ENCODE peak calls at places on chromosomes 1 and 21, in six cellular contexts. G, X, N, I, J and L are unnamed samples.
A peak's percentile ranks its signal among the peaks of the same experiment; 100 is the strongest.

GRCh38 chr1:210377934-210378333 is 49.2 kb downstream of the HHAT start:
- DNase-seq in G (no peak), X (no peak), N (no peak), I (no peak), J (no peak), L (no peak)

GRCh38 chr21:31395268-31395667 is 51.2 kb upstream of the TIAM1 start:
- DNase-seq in G (no peak), X (no peak), N (no peak), I (no peak), J (no peak), L (no peak)

GRCh38 chr1:2151252-2151651 is 43.3 kb downstream of the FAAP20 start:
- DNase-seq in G (no peak), X (no peak), N (no peak), I (peak; percentile 99), J (no peak), L (no peak)

GRCh38 chr21:42677339-42678117 is 24.1 kb downstream of the PDE9A start:
- DNase-seq in G (no peak), X (no peak), N (peak; percentile 37), I (peak; percentile 93), J (no peak), L (no peak)

GRCh38 chr1:94100785-94101612 is 19.9 kb downstream of the ABCA4 start:
- DNase-seq in G (no peak), X (no peak), N (no peak), I (no peak), J (no peak), L (peak; percentile 57)

GRCh38 chr1:87240661-87241285 is 87.9 kb upstream of the LMO4 start:
- DNase-seq in G (no peak), X (no peak), N (no peak), I (no peak), J (no peak), L (no peak)

GRCh38 chr1:35505911-35506798 is 51.0 kb downstream of the KIAA0319L start:
- DNase-seq in G (no peak), X (no peak), N (peak; percentile 16), I (peak; percentile 94), J (peak; percentile 43), L (peak; percentile 72)

GRCh38 chr1:117794073-117794472 is 135.3 kb downstream of the GDAP2 start:
- DNase-seq in G (no peak), X (no peak), N (peak; percentile 41), I (no peak), J (no peak), L (no peak)

GRCh38 chr1:38055965-38056364 is 9.4 kb upstream of the POU3F1 start:
- DNase-seq in G (no peak), X (no peak), N (no peak), I (no peak), J (no peak), L (no peak)

GRCh38 chr1:15762546-15762945 is 4.0 kb downstream of the FBLIM1 start:
- DNase-seq in G (no peak), X (no peak), N (no peak), I (no peak), J (no peak), L (no peak)

GRCh38 chr1:179143332-179143731 is 61.5 kb downstream of the TOR3A start:
- DNase-seq in G (no peak), X (no peak), N (no peak), I (no peak), J (no peak), L (no peak)

GRCh38 chr1:109198043-109198695 is 15.5 kb upstream of the SARS1 start:
- DNase-seq in G (peak; percentile 51), X (no peak), N (peak; percentile 17), I (no peak), J (no peak), L (no peak)

GRCh38 chr1:59163268-59164092 is 133.4 kb upstream of the FGGY start:
- DNase-seq in G (no peak), X (no peak), N (no peak), I (peak; percentile 26), J (no peak), L (no peak)

GRCh38 chr1:42089246-42089645 is 64.0 kb upstream of the GUCA2B start:
- DNase-seq in G (no peak), X (no peak), N (no peak), I (no peak), J (no peak), L (no peak)

GRCh38 chr1:8281843-8282509 is 35.9 kb upstream of the SLC45A1 start:
- DNase-seq in G (no peak), X (no peak), N (no peak), I (peak; percentile 16), J (no peak), L (no peak)

GRCh38 chr1:91011726-91012125 is 10.1 kb downstream of the ZNF644 start:
- DNase-seq in G (no peak), X (no peak), N (no peak), I (no peak), J (no peak), L (no peak)

GRCh38 chr1:89812992-89813391 is 7.8 kb upstream of the LRRC8D start:
- DNase-seq in G (no peak), X (no peak), N (no peak), I (peak; percentile 60), J (no peak), L (no peak)

GRCh38 chr1:113981962-113982931 is 3.0 kb downstream of the OLFML3 start:
- DNase-seq in G (no peak), X (peak; percentile 68), N (peak; percentile 57), I (peak; percentile 66), J (peak; percentile 50), L (no peak)
- H3K4me3 ChIP-seq in G (no peak overlapping the region), X (peak overlapping the region; percentile 19), N (peak overlapping the region; percentile 24), I (no peak overlapping the region), J (peak overlapping the region; percentile 41), L (no peak overlapping the region)

GRCh38 chr1:170664828-170665617 is 1.1 kb downstream of the PRRX1 start:
- DNase-seq in G (no peak), X (no peak), N (peak; percentile 46), I (no peak), J (no peak), L (no peak)
- TF ChIP-seq POLR2A in G (no peak), X (no peak), N (no peak), I (no peak), J (no peak), L (no peak)

GRCh38 chr1:185646202-185646683 is 87.9 kb upstream of the HMCN1 start:
- DNase-seq in G (peak; percentile 68), X (no peak), N (peak; percentile 73), I (no peak), J (peak; percentile 57), L (peak; percentile 88)
- H3K4me3 ChIP-seq in G (peak overlapping the region; percentile 14), X (no peak overlapping the region), N (no peak overlapping the region), I (no peak overlapping the region), J (no peak overlapping the region), L (no peak overlapping the region)

GRCh38 chr1:83100133-83100532 is 898.8 kb downstream of the TTLL7 start:
- DNase-seq in G (no peak), X (no peak), N (no peak), I (no peak), J (no peak), L (no peak)

GRCh38 chr1:83090195-83090594 is 908.7 kb downstream of the TTLL7 start:
- DNase-seq in G (no peak), X (no peak), N (no peak), I (no peak), J (no peak), L (no peak)

GRCh38 chr1:83098791-83099190 is 900.1 kb downstream of the TTLL7 start:
- DNase-seq in G (no peak), X (no peak), N (no peak), I (no peak), J (no peak), L (no peak)

GRCh38 chr1:83097715-83098613 is 901.0 kb downstream of the TTLL7 start:
- DNase-seq in G (no peak), X (no peak), N (no peak), I (no peak), J (no peak), L (no peak)

GRCh38 chr1:83095570-83095969 is 903.4 kb downstream of the TTLL7 start:
- DNase-seq in G (no peak), X (no peak), N (no peak), I (no peak), J (no peak), L (no peak)
- TF ChIP-seq POLR2A in G (no peak), X (no peak), N (no peak), I (no peak), J (no peak), L (no peak)

GRCh38 chr1:60958001-60958400 is 124.4 kb upstream of the NFIA start:
- DNase-seq in G (no peak), X (no peak), N (no peak), I (no peak), J (no peak), L (no peak)
- H3K4me3 ChIP-seq in G (no peak overlapping the region), X (no peak overlapping the region), N (no peak overlapping the region), I (no peak overlapping the region), J (no peak overlapping the region), L (no peak overlapping the region)

GRCh38 chr1:230543085-230543484 is 99.2 kb upstream of the COG2 start:
- DNase-seq in G (no peak), X (no peak), N (no peak), I (no peak), J (no peak), L (no peak)
- TF ChIP-seq POLR2A in G (no peak), X (no peak), N (no peak), I (no peak), J (no peak), L (no peak)

GRCh38 chr1:54498383-54499096 is 49.5 kb upstream of the ACOT11 start:
- DNase-seq in G (no peak), X (no peak), N (no peak), I (no peak), J (no peak), L (no peak)
- H3K4me3 ChIP-seq in G (peak overlapping the region; percentile 44), X (no peak overlapping the region), N (no peak overlapping the region), I (no peak overlapping the region), J (peak overlapping the region; percentile 40), L (no peak overlapping the region)